ENCODE peak calls at places on chromosomes 4 and X, in ten cellular contexts. F, A, Y, X, I, G, C, Z, N and S are unnamed samples.

GRCh38 chr4:1975880-1976279 is 32.9 kb downstream of the NELFA start:
- DNase-seq in F (no peak), A (no peak), Y (no peak), X (no peak), I (no peak), G (no peak), C (no peak), Z (no peak), N (no peak), S (no peak)

GRCh38 chr4:11079171-11079570 is 349.5 kb downstream of the HS3ST1 start:
- DNase-seq in F (no peak), A (no peak), Y (no peak), X (peak), I (no peak), G (no peak), C (no peak), Z (peak), N (no peak), S (peak)

GRCh38 chrX:44317196-44317595 is 26.3 kb downstream of the EFHC2 start:
- DNase-seq in F (no peak), A (no peak), Y (no peak), X (no peak), I (no peak), G (no peak), C (no peak), Z (no peak), N (no peak), S (no peak)

GRCh38 chr4:76011700-76012387 is 4.5 kb upstream of the CXCL9 start:
- DNase-seq in F (no peak), A (no peak), Y (no peak), X (no peak), I (no peak), G (no peak), C (peak), Z (peak), N (no peak), S (peak)

GRCh38 chr4:145132521-145133098 is 34.5 kb downstream of the ABCE1 start:
- DNase-seq in F (no peak), A (no peak), Y (no peak), X (peak), I (no peak), G (no peak), C (peak), Z (peak), N (no peak), S (peak)

GRCh38 chr4:144504853-144505252 is 141.1 kb upstream of the HHIP start:
- DNase-seq in F (no peak), A (no peak), Y (no peak), X (no peak), I (no peak), G (no peak), C (no peak), Z (no peak), N (no peak), S (no peak)

GRCh38 chrX:73963682-73964081 is 340.3 kb upstream of the ZCCHC13 start:
- DNase-seq in F (no peak), A (no peak), Y (no peak), X (no peak), I (no peak), G (no peak), C (no peak), Z (no peak), N (no peak), S (no peak)

GRCh38 chr4:123976285-123976684 is 579.7 kb downstream of the SPRY1 start:
- DNase-seq in F (no peak), A (no peak), Y (no peak), X (peak), I (no peak), G (no peak), C (peak), Z (no peak), N (no peak), S (no peak)

GRCh38 chrX:154043003-154043402 is 23.3 kb upstream of the IRAK1 start:
- DNase-seq in F (no peak), A (no peak), Y (no peak), X (no peak), I (no peak), G (no peak), C (peak), Z (peak), N (no peak), S (no peak)

GRCh38 chr4:84393193-84393592 is 105.9 kb downstream of the NKX6-1 start:
- DNase-seq in F (no peak), A (no peak), Y (no peak), X (no peak), I (no peak), G (no peak), C (no peak), Z (no peak), N (no peak), S (no peak)